ENCODE peak calls at places on chromosomes 13 and 19, in ten cellular contexts. One of them, this sample, is unnamed.

GRCh38 chr13:106533101-106533939 is 2.1 kb downstream of the EFNB2 start:
- DNase-seq in NCI-H187: peak; percentile 74
- DNase-seq in CD8-positive, alpha-beta memory T cell: peak; percentile 11
- DNase-seq in COR-L47: peak; percentile 90
- DNase-seq in left cardiac atrium: peak; percentile 87
- DNase-seq in naive thymus-derived CD8-positive, alpha-beta T cell: peak; percentile 16
- DNase-seq in Daoy: peak; percentile 83
- DNase-seq in A549: peak; percentile 43
- DNase-seq in NCI-H510A: peak; percentile 63
- DNase-seq in HS-27A: no peak
- DNase-seq in this sample: no peak

GRCh38 chr13:112448621-112449544 is 72.7 kb downstream of the SPACA7 start:
- DNase-seq in HS-27A: no peak
- DNase-seq in A549: no peak
- DNase-seq in NCI-H510A: no peak
- DNase-seq in left cardiac atrium: no peak
- DNase-seq in naive thymus-derived CD8-positive, alpha-beta T cell: no peak
- DNase-seq in NCI-H187: no peak
- DNase-seq in Daoy: no peak
- DNase-seq in COR-L47: no peak
- DNase-seq in CD8-positive, alpha-beta memory T cell: no peak
- DNase-seq in this sample: no peak

GRCh38 chr19:41997121-41997850 is 3.3 kb upstream of the ATP1A3 start:
- DNase-seq in naive thymus-derived CD8-positive, alpha-beta T cell: peak; percentile 46
- DNase-seq in A549: peak; percentile 95
- DNase-seq in left cardiac atrium: peak; percentile 55
- DNase-seq in HS-27A: no peak
- DNase-seq in COR-L47: no peak
- DNase-seq in NCI-H510A: no peak
- DNase-seq in NCI-H187: no peak
- DNase-seq in CD8-positive, alpha-beta memory T cell: peak; percentile 35
- DNase-seq in Daoy: peak; percentile 75
- DNase-seq in this sample: no peak

GRCh38 chr13:50200988-50201387 is 185.7 kb downstream of the KCNRG start:
- DNase-seq in HS-27A: no peak
- DNase-seq in CD8-positive, alpha-beta memory T cell: no peak
- DNase-seq in NCI-H510A: no peak
- DNase-seq in left cardiac atrium: no peak
- DNase-seq in A549: no peak
- DNase-seq in Daoy: peak; percentile 61
- DNase-seq in naive thymus-derived CD8-positive, alpha-beta T cell: no peak
- DNase-seq in NCI-H187: no peak
- DNase-seq in COR-L47: no peak
- DNase-seq in this sample: no peak

GRCh38 chr19:10421240-10421948 is 1.1 kb downstream of the PDE4A start:
- DNase-seq in Daoy: no peak
- DNase-seq in COR-L47: no peak
- DNase-seq in A549: no peak
- DNase-seq in left cardiac atrium: no peak
- DNase-seq in HS-27A: no peak
- DNase-seq in naive thymus-derived CD8-positive, alpha-beta T cell: no peak
- DNase-seq in NCI-H510A: no peak
- DNase-seq in CD8-positive, alpha-beta memory T cell: no peak
- DNase-seq in NCI-H187: no peak
- DNase-seq in this sample: no peak

GRCh38 chr13:106906431-106906996 is 338.6 kb upstream of the ARGLU1 start:
- DNase-seq in COR-L47: no peak
- DNase-seq in left cardiac atrium: no peak
- DNase-seq in naive thymus-derived CD8-positive, alpha-beta T cell: no peak
- DNase-seq in CD8-positive, alpha-beta memory T cell: no peak
- DNase-seq in NCI-H510A: no peak
- DNase-seq in NCI-H187: no peak
- DNase-seq in Daoy: no peak
- DNase-seq in HS-27A: no peak
- DNase-seq in A549: no peak
- DNase-seq in this sample: no peak

GRCh38 chr13:102400619-102401125 is 1.2 kb downstream of the FGF14 start:
- DNase-seq in A549: no peak
- DNase-seq in NCI-H510A: no peak
- DNase-seq in Daoy: peak; percentile 27
- DNase-seq in CD8-positive, alpha-beta memory T cell: peak; percentile 9
- DNase-seq in left cardiac atrium: peak; percentile 43
- DNase-seq in HS-27A: no peak
- DNase-seq in COR-L47: no peak
- DNase-seq in naive thymus-derived CD8-positive, alpha-beta T cell: no peak
- DNase-seq in NCI-H187: no peak
- DNase-seq in this sample: no peak

GRCh38 chr13:95956589-95957148 is 96.5 kb downstream of the UGGT2 start:
- DNase-seq in naive thymus-derived CD8-positive, alpha-beta T cell: no peak
- DNase-seq in A549: no peak
- DNase-seq in NCI-H187: no peak
- DNase-seq in CD8-positive, alpha-beta memory T cell: no peak
- DNase-seq in left cardiac atrium: no peak
- DNase-seq in COR-L47: no peak
- DNase-seq in Daoy: no peak
- DNase-seq in NCI-H510A: no peak
- DNase-seq in HS-27A: no peak
- DNase-seq in this sample: no peak

GRCh38 chr19:50718255-50719118 is 1.1 kb downstream of the SHANK1 start:
- DNase-seq in COR-L47: no peak
- DNase-seq in CD8-positive, alpha-beta memory T cell: peak; percentile 31
- DNase-seq in naive thymus-derived CD8-positive, alpha-beta T cell: no peak
- DNase-seq in NCI-H187: no peak
- DNase-seq in HS-27A: no peak
- DNase-seq in NCI-H510A: no peak
- DNase-seq in A549: no peak
- DNase-seq in Daoy: no peak
- DNase-seq in left cardiac atrium: no peak
- DNase-seq in this sample: no peak

GRCh38 chr13:33872005-33872351 is 54.0 kb downstream of the RFC3 start:
- DNase-seq in COR-L47: no peak
- DNase-seq in CD8-positive, alpha-beta memory T cell: no peak
- DNase-seq in HS-27A: no peak
- DNase-seq in NCI-H187: no peak
- DNase-seq in A549: no peak
- DNase-seq in left cardiac atrium: no peak
- DNase-seq in NCI-H510A: no peak
- DNase-seq in Daoy: no peak
- DNase-seq in naive thymus-derived CD8-positive, alpha-beta T cell: no peak
- DNase-seq in this sample: no peak